ENCODE peak calls at places on chromosomes 16 and 17, in seven cellular contexts. X, O, A, I, T, L and B are unnamed samples.

GRCh38 chr17:9817086-9817485 is 4.8 kb downstream of the GSG1L2 start:
- DNase-seq in X (peak), O (peak), A (no peak), I (no peak), T (no peak), L (no peak), B (peak)

GRCh38 chr16:81181013-81181720 is 57.3 kb upstream of the BCO1 start:
- DNase-seq in X (peak), O (peak), A (no peak), I (no peak), T (no peak), L (no peak), B (peak)

GRCh38 chr16:19138601-19139000 is 24.8 kb downstream of the ITPRIPL2 start:
- DNase-seq in X (no peak), O (no peak), A (no peak), I (no peak), T (no peak), L (peak), B (peak)

GRCh38 chr16:50207652-50208051 is 54.5 kb downstream of the TENT4B start:
- DNase-seq in X (no peak), O (peak), A (no peak), I (no peak), T (no peak), L (no peak), B (no peak)

GRCh38 chr16:14011006-14011405 is 60.1 kb upstream of the MRTFB start:
- DNase-seq in X (no peak), O (no peak), A (no peak), I (no peak), T (no peak), L (no peak), B (no peak)

GRCh38 chr16:7185689-7186088 is 147.0 kb upstream of the RBFOX1 start:
- DNase-seq in X (no peak), O (no peak), A (no peak), I (no peak), T (no peak), L (no peak), B (no peak)

GRCh38 chr16:57468346-57468745 is 5.9 kb downstream of the POLR2C start:
- DNase-seq in X (no peak), O (no peak), A (no peak), I (no peak), T (no peak), L (no peak), B (no peak)

GRCh38 chr16:2962334-2963073 is 1.6 kb upstream of the KREMEN2 start:
- DNase-seq in X (no peak), O (no peak), A (no peak), I (no peak), T (no peak), L (peak), B (no peak)

GRCh38 chr16:66616169-66616568 is 11.7 kb downstream of the CMTM3 start:
- DNase-seq in X (no peak), O (no peak), A (no peak), I (no peak), T (no peak), L (no peak), B (no peak)

GRCh38 chr17:29589524-29590260 is at the start of gene GIT1:
- DNase-seq in X (peak), O (no peak), A (peak), I (peak), T (peak), L (peak), B (peak)

GRCh38 chr16:73365010-73365409 is 317.1 kb upstream of the ZFHX3 start:
- DNase-seq in X (peak), O (no peak), A (no peak), I (no peak), T (no peak), L (no peak), B (peak)

GRCh38 chr17:42760652-42761581 is at the start of gene RAMP2:
- DNase-seq in X (peak), O (no peak), A (no peak), I (no peak), T (no peak), L (peak), B (no peak)

GRCh38 chr16:10806698-10807097 is 11.9 kb downstream of the TVP23A start:
- DNase-seq in X (no peak), O (no peak), A (no peak), I (no peak), T (no peak), L (no peak), B (no peak)

GRCh38 chr17:78343433-78344201 is 16.3 kb downstream of the SOCS3 start:
- DNase-seq in X (peak), O (no peak), A (peak), I (peak), T (peak), L (peak), B (no peak)

GRCh38 chr17:29019475-29020181 is 13.8 kb upstream of the SEZ6 start:
- DNase-seq in X (no peak), O (no peak), A (no peak), I (no peak), T (peak), L (no peak), B (no peak)

GRCh38 chr16:86625821-86626220 is 47.5 kb downstream of the FOXL1 start:
- DNase-seq in X (no peak), O (no peak), A (no peak), I (no peak), T (no peak), L (no peak), B (no peak)

GRCh38 chr16:20866161-20866772 is 33.9 kb downstream of the DCUN1D3 start:
- DNase-seq in X (peak), O (no peak), A (no peak), I (no peak), T (peak), L (peak), B (peak)

GRCh38 chr17:72998343-72998742 is 94.1 kb downstream of the SLC39A11 start:
- DNase-seq in X (no peak), O (no peak), A (no peak), I (no peak), T (no peak), L (no peak), B (no peak)

GRCh38 chr16:20849587-20850390 is 43.5 kb downstream of the REXO5 start:
- DNase-seq in X (peak), O (peak), A (peak), I (peak), T (peak), L (no peak), B (peak)

GRCh38 chr17:57935833-57936807 is 19.1 kb downstream of the CUEDC1 start:
- DNase-seq in X (peak), O (no peak), A (no peak), I (no peak), T (no peak), L (no peak), B (no peak)

GRCh38 chr17:29674270-29674669 is 51.6 kb upstream of the CORO6 start:
- DNase-seq in X (no peak), O (no peak), A (no peak), I (peak), T (no peak), L (no peak), B (no peak)

GRCh38 chr17:40457369-40457768 is 14.1 kb downstream of the IGFBP4 start:
- DNase-seq in X (no peak), O (no peak), A (no peak), I (no peak), T (no peak), L (no peak), B (no peak)

GRCh38 chr16:84247844-84248243 is 8.0 kb upstream of the KCNG4 start:
- DNase-seq in X (no peak), O (no peak), A (no peak), I (no peak), T (no peak), L (no peak), B (no peak)

GRCh38 chr16:24543949-24544348 is 4.6 kb downstream of the RBBP6 start:
- DNase-seq in X (no peak), O (no peak), A (no peak), I (no peak), T (no peak), L (no peak), B (no peak)

GRCh38 chr17:77529328-77529650 is 388.5 kb downstream of the SEC14L1 start:
- DNase-seq in X (no peak), O (no peak), A (no peak), I (no peak), T (no peak), L (no peak), B (no peak)

GRCh38 chr16:12132850-12133249 is 156.3 kb downstream of the SNX29 start:
- DNase-seq in X (no peak), O (no peak), A (no peak), I (no peak), T (no peak), L (no peak), B (no peak)

GRCh38 chr17:1399366-1399678 is 700 bp downstream of the YWHAE start:
- DNase-seq in X (no peak), O (no peak), A (no peak), I (peak), T (no peak), L (no peak), B (no peak)

GRCh38 chr17:30380643-30381419 is 2.1 kb downstream of the CPD start:
- DNase-seq in X (no peak), O (no peak), A (no peak), I (no peak), T (no peak), L (no peak), B (no peak)

GRCh38 chr16:5325932-5326331 is 228.3 kb upstream of the EEF2KMT start:
- DNase-seq in X (no peak), O (no peak), A (no peak), I (no peak), T (no peak), L (no peak), B (no peak)

GRCh38 chr17:18181358-18181757 is 2.3 kb upstream of the ALKBH5 start:
- DNase-seq in X (no peak), O (no peak), A (no peak), I (no peak), T (peak), L (no peak), B (no peak)

GRCh38 chr17:28085766-28086165 is 43.3 kb downstream of the NLK start:
- DNase-seq in X (no peak), O (no peak), A (no peak), I (no peak), T (no peak), L (no peak), B (no peak)

GRCh38 chr16:22814330-22815105 is 556 bp downstream of the HS3ST2 start:
- DNase-seq in X (no peak), O (no peak), A (no peak), I (no peak), T (no peak), L (peak), B (no peak)

GRCh38 chr16:59412275-59412841 is 678.2 kb upstream of the GOT2 start:
- DNase-seq in X (no peak), O (no peak), A (no peak), I (no peak), T (no peak), L (no peak), B (no peak)

GRCh38 chr17:82018152-82019041 is 4.3 kb downstream of the CENPX start:
- DNase-seq in X (no peak), O (no peak), A (no peak), I (no peak), T (no peak), L (no peak), B (no peak)